ENCODE peak calls at places on chromosomes 11 and 22, in eight cellular contexts. O is heart right ventricle; T is IMR-90; C is CD8-positive, alpha-beta memory T cell; X is CD8-positive, alpha-beta T cell; J is Peyer's patch; Z is cardiac muscle cell; Q is stomach. H is an unnamed sample.

GRCh38 chr22:44729391-44730012 is 22.9 kb upstream of the ARHGAP8 start:
- DNase-seq in O (peak; percentile 66), T (peak; percentile 71), C (no peak), X (no peak), J (no peak), Z (no peak), Q (no peak), H (no peak)

GRCh38 chr22:29011868-29012428 is 49.7 kb downstream of the C22orf31 start:
- DNase-seq in O (no peak), T (no peak), C (no peak), X (no peak), J (no peak), Z (no peak), Q (no peak), H (no peak)

GRCh38 chr22:50396751-50397370 is 53.7 kb downstream of the PPP6R2 start:
- DNase-seq in O (no peak), T (peak; percentile 20), C (no peak), X (no peak), J (no peak), Z (no peak), Q (no peak), H (no peak)

GRCh38 chr11:117691501-117691900 is 105.5 kb downstream of the DSCAML1 start:
- DNase-seq in O (no peak), T (no peak), C (no peak), X (no peak), J (no peak), Z (no peak), Q (no peak), H (no peak)

GRCh38 chr22:49768511-49768910 is 59.2 kb downstream of the BRD1 start:
- DNase-seq in O (no peak), T (no peak), C (no peak), X (no peak), J (no peak), Z (no peak), Q (no peak), H (no peak)

GRCh38 chr11:69848196-69848595 is 29.0 kb upstream of the FGF3 start:
- DNase-seq in O (no peak), T (peak; percentile 32), C (no peak), X (no peak), J (no peak), Z (no peak), Q (no peak), H (no peak)

GRCh38 chr11:6825333-6825744 is 20.1 kb upstream of the OR10A5 start:
- DNase-seq in O (no peak), T (no peak), C (no peak), X (no peak), J (no peak), Z (no peak), Q (no peak), H (no peak)

GRCh38 chr22:44956835-44957234 is 53.0 kb downstream of the PHF21B start:
- DNase-seq in O (no peak), T (no peak), C (no peak), X (no peak), J (no peak), Z (no peak), Q (no peak), H (no peak)

GRCh38 chr11:1514349-1515061 is 27.9 kb upstream of the MOB2 start:
- DNase-seq in O (no peak), T (no peak), C (no peak), X (no peak), J (no peak), Z (no peak), Q (no peak), H (no peak)

GRCh38 chr11:114379394-114380069 is 20.8 kb downstream of the C11orf71 start:
- DNase-seq in O (no peak), T (no peak), C (no peak), X (no peak), J (no peak), Z (no peak), Q (no peak), H (no peak)

GRCh38 chr22:44363214-44363979 is 50.6 kb upstream of the SHISAL1 start:
- DNase-seq in O (peak; percentile 92), T (peak; percentile 98), C (no peak), X (no peak), J (peak; percentile 24), Z (no peak), Q (peak; percentile 65), H (peak; percentile 81)

GRCh38 chr11:20873054-20873453 is 203.7 kb downstream of the NELL1 start:
- DNase-seq in O (no peak), T (no peak), C (no peak), X (no peak), J (no peak), Z (peak; percentile 64), Q (no peak), H (no peak)

GRCh38 chr22:38842512-38843200 is 1.2 kb downstream of the NPTXR start:
- DNase-seq in O (no peak), T (no peak), C (no peak), X (no peak), J (no peak), Z (no peak), Q (no peak), H (no peak)

GRCh38 chr22:21628386-21629261 is 1.2 kb downstream of the YDJC start:
- DNase-seq in O (no peak), T (no peak), C (no peak), X (no peak), J (peak; percentile 27), Z (no peak), Q (no peak), H (no peak)

GRCh38 chr11:95487391-95487790 is 256.4 kb upstream of the SESN3 start:
- DNase-seq in O (no peak), T (no peak), C (no peak), X (no peak), J (peak; percentile 57), Z (no peak), Q (no peak), H (no peak)

GRCh38 chr11:6431861-6432260 is 8.9 kb downstream of the HPX start:
- DNase-seq in O (no peak), T (peak; percentile 65), C (no peak), X (no peak), J (no peak), Z (no peak), Q (no peak), H (no peak)

GRCh38 chr11:21484039-21484438 is 708.8 kb upstream of the ANO5 start:
- DNase-seq in O (no peak), T (no peak), C (no peak), X (no peak), J (no peak), Z (no peak), Q (no peak), H (no peak)

GRCh38 chr11:74849525-74850391 is 99.1 kb downstream of the XRRA1 start:
- DNase-seq in O (peak; percentile 15), T (peak; percentile 84), C (no peak), X (no peak), J (no peak), Z (no peak), Q (no peak), H (peak; percentile 11)

GRCh38 chr11:34169664-34170063 is 64.2 kb downstream of the NAT10 start:
- DNase-seq in O (no peak), T (no peak), C (no peak), X (no peak), J (no peak), Z (no peak), Q (no peak), H (no peak)

GRCh38 chr11:63142459-63142858 is 1.6 kb downstream of the SLC22A24 start:
- DNase-seq in O (no peak), T (no peak), C (no peak), X (no peak), J (no peak), Z (no peak), Q (no peak), H (no peak)

GRCh38 chr11:63839508-63840355 is 822 bp downstream of the MARK2 start:
- DNase-seq in O (peak; percentile 30), T (no peak), C (no peak), X (peak; percentile 17), J (peak; percentile 48), Z (peak; percentile 46), Q (peak; percentile 54), H (no peak)

GRCh38 chr11:122717264-122717867 is 61.8 kb downstream of the UBASH3B start:
- DNase-seq in O (no peak), T (no peak), C (no peak), X (peak; percentile 24), J (peak; percentile 86), Z (no peak), Q (peak; percentile 27), H (no peak)

DNA sequence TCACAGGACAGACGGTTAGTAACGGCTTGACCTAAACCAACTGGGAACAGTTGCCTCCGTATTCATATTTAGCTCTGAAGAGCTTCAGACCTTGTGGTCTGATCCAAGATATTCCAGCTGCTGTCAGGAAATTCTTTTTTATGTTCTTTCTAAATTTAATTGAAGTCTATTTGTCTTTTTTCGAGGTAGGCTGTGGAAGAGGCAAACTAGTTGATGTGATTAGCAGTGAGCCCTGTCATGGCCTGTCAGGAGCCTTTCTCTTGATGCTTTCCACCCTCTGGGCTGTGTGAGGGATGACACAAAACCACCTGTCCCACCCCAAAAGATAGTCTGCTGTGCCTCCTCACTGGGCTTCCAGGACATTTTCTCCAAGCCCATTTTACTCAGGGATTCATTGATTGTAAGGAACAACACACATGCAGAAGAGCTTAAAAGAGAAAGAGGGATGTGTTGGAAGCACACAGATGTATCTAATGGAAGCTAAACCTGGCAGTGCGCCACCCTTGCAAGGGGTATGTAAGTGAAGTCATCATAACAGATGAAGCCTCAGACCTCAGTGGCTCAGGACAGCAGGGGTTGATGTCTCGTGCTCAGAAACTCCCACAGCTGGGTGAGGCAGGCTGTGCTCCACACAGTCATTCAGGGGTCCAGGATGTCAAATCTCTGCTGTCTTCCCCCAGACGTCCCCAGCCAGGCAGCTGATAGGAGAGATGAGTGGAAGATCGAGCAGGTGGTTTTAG is 170.0 kb downstream of the NCAM1 start:
- DNase-seq in O (no peak), T (no peak), C (no peak), X (no peak), J (no peak), Z (no peak), Q (no peak), H (no peak)
- H3K4me1 ChIP-seq in O (peaks cover 25% of the 10 kb centered on the region), T (no peaks in the 10 kb centered on the region), C (no peaks in the 10 kb centered on the region), X (no peaks in the 10 kb centered on the region), J (no peaks in the 10 kb centered on the region), Z (peaks cover 17% of the 10 kb centered on the region), Q (no peaks in the 10 kb centered on the region), H (no peaks in the 10 kb centered on the region)

DNA sequence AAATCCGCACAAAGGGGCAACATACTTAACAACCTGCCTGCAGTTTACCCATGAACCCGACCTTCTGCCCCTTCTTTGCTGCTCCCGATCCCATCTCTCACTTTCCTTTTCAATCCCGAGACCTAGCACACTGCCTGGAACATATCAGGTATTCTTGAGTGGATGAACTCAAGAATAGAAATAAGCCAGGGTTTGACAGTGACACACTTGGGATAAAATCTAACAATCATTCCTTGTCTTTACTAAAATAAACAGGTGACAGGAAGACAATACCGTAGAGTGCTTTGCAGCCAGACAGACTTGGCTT is 954 bp downstream of the UFD1 start:
- DNase-seq in O (no peak), T (no peak), C (no peak), X (no peak), J (no peak), Z (no peak), Q (no peak), H (no peak)
- H3K4me3 ChIP-seq in O (peak overlapping the region; percentile 89), T (peak overlapping the region; percentile 87), C (peak overlapping the region; percentile 85), X (peak overlapping the region; percentile 69), J (peak overlapping the region; percentile 82), Z (peak overlapping the region; percentile 52), Q (peak overlapping the region; percentile 86), H (peak overlapping the region; percentile 90)

GRCh38 chr11:15493066-15493465 is 378.3 kb downstream of the INSC start:
- DNase-seq in O (no peak), T (peak; percentile 2), C (no peak), X (no peak), J (no peak), Z (no peak), Q (no peak), H (no peak)
- H3K4me1 ChIP-seq in O (no peaks in the 10 kb centered on the region), T (no peaks in the 10 kb centered on the region), C (no peaks in the 10 kb centered on the region), X (no peaks in the 10 kb centered on the region), J (peaks cover 6% of the 10 kb centered on the region), Z (no peaks in the 10 kb centered on the region), Q (peaks cover 8% of the 10 kb centered on the region), H (no peaks in the 10 kb centered on the region)

GRCh38 chr11:107929611-107930200 is 1.5 kb downstream of the RAB39A start:
- DNase-seq in O (no peak), T (no peak), C (no peak), X (no peak), J (no peak), Z (no peak), Q (no peak), H (no peak)
- H3K4me3 ChIP-seq in O (peak overlapping the region; percentile 44), T (no peak overlapping the region), C (no peak overlapping the region), X (no peak overlapping the region), J (no peak overlapping the region), Z (peak overlapping the region; percentile 61), Q (no peak overlapping the region), H (peak overlapping the region; percentile 67)